ENCODE peak calls at places on chromosomes 2 and 18, in seven cellular contexts. F, Z, Q, I, A, L and O are unnamed samples.

GRCh38 chr2:226080323-226080722 is 680.8 kb downstream of the NYAP2 start:
- DNase-seq in Q (no peak), A (no peak), F (no peak), Z (no peak), L (no peak), I (no peak), O (no peak)

GRCh38 chr2:48253301-48253700 is 276.7 kb upstream of the STON1 start:
- DNase-seq in A (no peak), I (no peak), Q (no peak), L (no peak), F (no peak), Z (no peak), O (no peak)

GRCh38 chr18:44411971-44412370 is 268.7 kb upstream of the SETBP1 start:
- DNase-seq in Q (no peak), F (no peak), Z (no peak), A (no peak), I (no peak), L (no peak), O (no peak)

GRCh38 chr18:44938396-44939036 is 257.8 kb downstream of the SETBP1 start:
- DNase-seq in L (no peak), A (no peak), Q (no peak), Z (no peak), F (no peak), I (no peak), O (no peak)

GRCh38 chr2:191836471-191836852 is 10.4 kb downstream of the CAVIN2 start:
- DNase-seq in A (no peak), F (no peak), Q (no peak), L (no peak), I (no peak), Z (no peak), O (no peak)

GRCh38 chr18:48932822-48933510 is 17.8 kb downstream of the SMAD7 start:
- DNase-seq in I (no peak), Q (no peak), F (no peak), A (no peak), L (no peak), Z (no peak), O (peak)

GRCh38 chr2:165952600-165953210 is 871 bp downstream of the TTC21B start:
- DNase-seq in F (no peak), Z (no peak), I (no peak), Q (no peak), L (no peak), A (no peak), O (no peak)

GRCh38 chr2:240528406-240529040 is 29.3 kb downstream of the ANKMY1 start:
- DNase-seq in Z (no peak), F (peak), Q (no peak), A (no peak), I (no peak), L (no peak), O (no peak)

GRCh38 chr2:46814160-46814559 is 101.4 kb downstream of the MCFD2 start:
- DNase-seq in L (no peak), A (no peak), Z (no peak), I (no peak), F (peak), Q (peak), O (peak)

GRCh38 chr18:76414936-76415621 is 80.0 kb downstream of the ZNF516 start:
- DNase-seq in A (no peak), L (no peak), Q (no peak), Z (no peak), I (no peak), F (no peak), O (no peak)

GRCh38 chr2:204380141-204380881 is 165.0 kb upstream of the PARD3B start:
- DNase-seq in A (no peak), Q (no peak), I (no peak), Z (no peak), L (no peak), F (no peak), O (no peak)

GRCh38 chr18:63518178-63519012 is 23.8 kb upstream of the SERPINB12 start:
- DNase-seq in L (peak), Q (peak), Z (peak), A (peak), F (no peak), I (peak), O (peak)

GRCh38 chr2:164644036-164644700 is 22.9 kb upstream of the GRB14 start:
- DNase-seq in L (no peak), F (no peak), I (no peak), Z (no peak), A (peak), Q (no peak), O (no peak)

GRCh38 chr2:239306274-239307220 is 94.3 kb downstream of the HDAC4 start:
- DNase-seq in F (no peak), A (no peak), Q (peak), L (no peak), I (no peak), Z (no peak), O (no peak)

GRCh38 chr2:205714058-205714776 is 31.9 kb downstream of the NRP2 start:
- DNase-seq in I (no peak), Z (no peak), L (no peak), A (no peak), Q (no peak), F (no peak), O (peak)

GRCh38 chr2:68722712-68723111 is 11.9 kb upstream of the ARHGAP25 start:
- DNase-seq in L (no peak), Q (no peak), F (no peak), Z (no peak), A (no peak), I (no peak), O (peak)